ENCODE peak calls at places on chromosomes 1 and 21, in nine cellular contexts. One of them, this sample, is unnamed.

GRCh38 chr1:151855997-151856396 is 2.5 kb upstream of the THEM5 start:
- DNase-seq in astrocyte of the cerebellum: no peak
- DNase-seq in epithelial cell of esophagus: no peak
- DNase-seq in dorsolateral prefrontal cortex: no peak
- DNase-seq in heart left ventricle: no peak
- DNase-seq in fibroblast of mammary gland: no peak
- DNase-seq in astrocyte of the spinal cord: no peak
- DNase-seq in thoracic aorta: no peak
- DNase-seq in cardiac fibroblast: no peak
- DNase-seq in this sample: no peak

GRCh38 chr1:172147541-172147940 is 272.9 kb upstream of the C1orf105 start:
- DNase-seq in thoracic aorta: no peak
- DNase-seq in heart left ventricle: no peak
- DNase-seq in dorsolateral prefrontal cortex: no peak
- DNase-seq in fibroblast of mammary gland: peak
- DNase-seq in cardiac fibroblast: peak
- DNase-seq in epithelial cell of esophagus: peak
- DNase-seq in astrocyte of the spinal cord: no peak
- DNase-seq in astrocyte of the cerebellum: no peak
- DNase-seq in this sample: no peak

GRCh38 chr1:21830792-21831453 is 18.9 kb downstream of the LDLRAD2 start:
- DNase-seq in fibroblast of mammary gland: no peak
- DNase-seq in astrocyte of the spinal cord: no peak
- DNase-seq in thoracic aorta: no peak
- DNase-seq in epithelial cell of esophagus: no peak
- DNase-seq in heart left ventricle: no peak
- DNase-seq in dorsolateral prefrontal cortex: no peak
- DNase-seq in cardiac fibroblast: no peak
- DNase-seq in astrocyte of the cerebellum: no peak
- DNase-seq in this sample: no peak

GRCh38 chr1:59105548-59106507 is 191.1 kb upstream of the FGGY start:
- DNase-seq in epithelial cell of esophagus: no peak
- DNase-seq in heart left ventricle: peak
- DNase-seq in dorsolateral prefrontal cortex: no peak
- DNase-seq in astrocyte of the cerebellum: no peak
- DNase-seq in astrocyte of the spinal cord: no peak
- DNase-seq in thoracic aorta: no peak
- DNase-seq in cardiac fibroblast: peak
- DNase-seq in fibroblast of mammary gland: peak
- DNase-seq in this sample: peak

GRCh38 chr1:184882649-184883303 is 91.5 kb downstream of the NIBAN1 start:
- DNase-seq in astrocyte of the cerebellum: no peak
- DNase-seq in astrocyte of the spinal cord: no peak
- DNase-seq in heart left ventricle: peak
- DNase-seq in thoracic aorta: no peak
- DNase-seq in dorsolateral prefrontal cortex: no peak
- DNase-seq in fibroblast of mammary gland: no peak
- DNase-seq in epithelial cell of esophagus: peak
- DNase-seq in cardiac fibroblast: peak
- DNase-seq in this sample: no peak

GRCh38 chr1:63732666-63733065 is 41.2 kb upstream of the ROR1 start:
- DNase-seq in astrocyte of the spinal cord: peak
- DNase-seq in astrocyte of the cerebellum: no peak
- DNase-seq in cardiac fibroblast: peak
- DNase-seq in heart left ventricle: no peak
- DNase-seq in thoracic aorta: no peak
- DNase-seq in epithelial cell of esophagus: peak
- DNase-seq in fibroblast of mammary gland: peak
- DNase-seq in dorsolateral prefrontal cortex: no peak
- DNase-seq in this sample: no peak

GRCh38 chr1:59994302-59995198 is 68.0 kb upstream of the CYP2J2 start:
- DNase-seq in epithelial cell of esophagus: no peak
- DNase-seq in dorsolateral prefrontal cortex: no peak
- DNase-seq in fibroblast of mammary gland: peak
- DNase-seq in thoracic aorta: peak
- DNase-seq in cardiac fibroblast: peak
- DNase-seq in astrocyte of the cerebellum: peak
- DNase-seq in astrocyte of the spinal cord: peak
- DNase-seq in heart left ventricle: peak
- DNase-seq in this sample: peak

GRCh38 chr1:204723131-204723787 is 37.7 kb upstream of the LRRN2 start:
- DNase-seq in astrocyte of the cerebellum: no peak
- DNase-seq in cardiac fibroblast: no peak
- DNase-seq in thoracic aorta: no peak
- DNase-seq in fibroblast of mammary gland: no peak
- DNase-seq in epithelial cell of esophagus: no peak
- DNase-seq in heart left ventricle: no peak
- DNase-seq in astrocyte of the spinal cord: no peak
- DNase-seq in dorsolateral prefrontal cortex: peak
- DNase-seq in this sample: no peak

GRCh38 chr1:48999321-48999720 is 222.6 kb upstream of the BEND5 start:
- DNase-seq in astrocyte of the spinal cord: no peak
- DNase-seq in cardiac fibroblast: no peak
- DNase-seq in fibroblast of mammary gland: no peak
- DNase-seq in astrocyte of the cerebellum: no peak
- DNase-seq in thoracic aorta: no peak
- DNase-seq in dorsolateral prefrontal cortex: no peak
- DNase-seq in heart left ventricle: no peak
- DNase-seq in epithelial cell of esophagus: no peak
- DNase-seq in this sample: no peak

GRCh38 chr1:99603699-99604595 is 42.0 kb upstream of the PALMD start:
- DNase-seq in dorsolateral prefrontal cortex: no peak
- DNase-seq in fibroblast of mammary gland: no peak
- DNase-seq in astrocyte of the spinal cord: peak
- DNase-seq in cardiac fibroblast: peak
- DNase-seq in heart left ventricle: no peak
- DNase-seq in epithelial cell of esophagus: no peak
- DNase-seq in astrocyte of the cerebellum: no peak
- DNase-seq in thoracic aorta: no peak
- DNase-seq in this sample: no peak

GRCh38 chr1:162371611-162372010 is 5.0 kb downstream of the SPATA46 start:
- DNase-seq in astrocyte of the spinal cord: peak
- DNase-seq in astrocyte of the cerebellum: peak
- DNase-seq in heart left ventricle: no peak
- DNase-seq in cardiac fibroblast: peak
- DNase-seq in thoracic aorta: no peak
- DNase-seq in epithelial cell of esophagus: peak
- DNase-seq in fibroblast of mammary gland: no peak
- DNase-seq in dorsolateral prefrontal cortex: no peak
- DNase-seq in this sample: no peak

GRCh38 chr1:156148236-156148635 is 5.1 kb upstream of the SEMA4A start:
- DNase-seq in fibroblast of mammary gland: no peak
- DNase-seq in heart left ventricle: no peak
- DNase-seq in dorsolateral prefrontal cortex: no peak
- DNase-seq in astrocyte of the spinal cord: no peak
- DNase-seq in cardiac fibroblast: no peak
- DNase-seq in astrocyte of the cerebellum: no peak
- DNase-seq in epithelial cell of esophagus: no peak
- DNase-seq in thoracic aorta: no peak
- DNase-seq in this sample: no peak

GRCh38 chr1:204031098-204031710 is 41.7 kb upstream of the SOX13 start:
- DNase-seq in dorsolateral prefrontal cortex: no peak
- DNase-seq in fibroblast of mammary gland: no peak
- DNase-seq in astrocyte of the spinal cord: peak
- DNase-seq in astrocyte of the cerebellum: peak
- DNase-seq in thoracic aorta: no peak
- DNase-seq in epithelial cell of esophagus: no peak
- DNase-seq in heart left ventricle: no peak
- DNase-seq in cardiac fibroblast: no peak
- DNase-seq in this sample: no peak

GRCh38 chr1:38014171-38014570 is 1.6 kb downstream of the UTP11 start:
- DNase-seq in epithelial cell of esophagus: no peak
- DNase-seq in astrocyte of the spinal cord: no peak
- DNase-seq in dorsolateral prefrontal cortex: no peak
- DNase-seq in astrocyte of the cerebellum: no peak
- DNase-seq in heart left ventricle: no peak
- DNase-seq in fibroblast of mammary gland: no peak
- DNase-seq in thoracic aorta: no peak
- DNase-seq in cardiac fibroblast: no peak
- DNase-seq in this sample: no peak

GRCh38 chr1:38013027-38013588 is 574 bp downstream of the UTP11 start:
- DNase-seq in heart left ventricle: no peak
- DNase-seq in fibroblast of mammary gland: peak
- DNase-seq in astrocyte of the spinal cord: peak
- DNase-seq in astrocyte of the cerebellum: no peak
- DNase-seq in epithelial cell of esophagus: peak
- DNase-seq in thoracic aorta: no peak
- DNase-seq in cardiac fibroblast: peak
- DNase-seq in dorsolateral prefrontal cortex: no peak
- DNase-seq in this sample: peak

GRCh38 chr1:38018864-38019343 is 6.4 kb downstream of the UTP11 start:
- DNase-seq in astrocyte of the spinal cord: peak
- DNase-seq in dorsolateral prefrontal cortex: no peak
- DNase-seq in cardiac fibroblast: peak
- DNase-seq in astrocyte of the cerebellum: no peak
- DNase-seq in heart left ventricle: no peak
- DNase-seq in epithelial cell of esophagus: no peak
- DNase-seq in thoracic aorta: no peak
- DNase-seq in fibroblast of mammary gland: peak
- DNase-seq in this sample: no peak

GRCh38 chr1:38015978-38016640 is 3.6 kb downstream of the UTP11 start:
- DNase-seq in fibroblast of mammary gland: no peak
- DNase-seq in astrocyte of the cerebellum: no peak
- DNase-seq in epithelial cell of esophagus: no peak
- DNase-seq in cardiac fibroblast: peak
- DNase-seq in heart left ventricle: peak
- DNase-seq in thoracic aorta: no peak
- DNase-seq in astrocyte of the spinal cord: no peak
- DNase-seq in dorsolateral prefrontal cortex: no peak
- DNase-seq in this sample: no peak

GRCh38 chr1:38014724-38015424 is 2.3 kb downstream of the UTP11 start:
- DNase-seq in dorsolateral prefrontal cortex: no peak
- DNase-seq in epithelial cell of esophagus: no peak
- DNase-seq in cardiac fibroblast: no peak
- DNase-seq in astrocyte of the spinal cord: no peak
- DNase-seq in thoracic aorta: no peak
- DNase-seq in fibroblast of mammary gland: no peak
- DNase-seq in heart left ventricle: no peak
- DNase-seq in astrocyte of the cerebellum: no peak
- DNase-seq in this sample: no peak
- H3K4me3 ChIP-seq in dorsolateral prefrontal cortex: no peak
- H3K4me3 ChIP-seq in epithelial cell of esophagus: no peak
- H3K4me3 ChIP-seq in cardiac fibroblast: no peak
- H3K4me3 ChIP-seq in astrocyte of the spinal cord: no peak
- H3K4me3 ChIP-seq in thoracic aorta: no peak
- H3K4me3 ChIP-seq in fibroblast of mammary gland: no peak
- H3K4me3 ChIP-seq in heart left ventricle: no peak
- H3K4me3 ChIP-seq in astrocyte of the cerebellum: no peak
- H3K4me3 ChIP-seq in this sample: no peak

GRCh38 chr21:39611547-39612190 is 1.1 kb upstream of the B3GALT5 start:
- DNase-seq in cardiac fibroblast: no peak
- DNase-seq in astrocyte of the cerebellum: no peak
- DNase-seq in heart left ventricle: no peak
- DNase-seq in epithelial cell of esophagus: no peak
- DNase-seq in fibroblast of mammary gland: no peak
- DNase-seq in thoracic aorta: no peak
- DNase-seq in dorsolateral prefrontal cortex: no peak
- DNase-seq in astrocyte of the spinal cord: no peak
- DNase-seq in this sample: no peak

GRCh38 chr21:39613029-39613934 is 542 bp downstream of the B3GALT5 start:
- DNase-seq in dorsolateral prefrontal cortex: no peak
- DNase-seq in cardiac fibroblast: no peak
- DNase-seq in astrocyte of the cerebellum: no peak
- DNase-seq in thoracic aorta: no peak
- DNase-seq in heart left ventricle: no peak
- DNase-seq in fibroblast of mammary gland: no peak
- DNase-seq in epithelial cell of esophagus: no peak
- DNase-seq in astrocyte of the spinal cord: peak
- DNase-seq in this sample: no peak

GRCh38 chr21:39612233-39613028 is at the start of gene B3GALT5:
- DNase-seq in epithelial cell of esophagus: peak
- DNase-seq in cardiac fibroblast: no peak
- DNase-seq in astrocyte of the cerebellum: no peak
- DNase-seq in thoracic aorta: no peak
- DNase-seq in dorsolateral prefrontal cortex: peak
- DNase-seq in fibroblast of mammary gland: peak
- DNase-seq in heart left ventricle: no peak
- DNase-seq in astrocyte of the spinal cord: peak
- DNase-seq in this sample: no peak

GRCh38 chr21:39616373-39616772 is 3.6 kb downstream of the B3GALT5 start:
- DNase-seq in astrocyte of the spinal cord: no peak
- DNase-seq in thoracic aorta: no peak
- DNase-seq in astrocyte of the cerebellum: no peak
- DNase-seq in fibroblast of mammary gland: no peak
- DNase-seq in epithelial cell of esophagus: no peak
- DNase-seq in heart left ventricle: no peak
- DNase-seq in cardiac fibroblast: no peak
- DNase-seq in dorsolateral prefrontal cortex: no peak
- DNase-seq in this sample: no peak

GRCh38 chr21:39610705-39611104 is 2.0 kb upstream of the B3GALT5 start:
- DNase-seq in thoracic aorta: no peak
- DNase-seq in cardiac fibroblast: no peak
- DNase-seq in astrocyte of the spinal cord: peak
- DNase-seq in fibroblast of mammary gland: no peak
- DNase-seq in epithelial cell of esophagus: no peak
- DNase-seq in heart left ventricle: no peak
- DNase-seq in astrocyte of the cerebellum: no peak
- DNase-seq in dorsolateral prefrontal cortex: no peak
- DNase-seq in this sample: no peak
- H3K4me3 ChIP-seq in thoracic aorta: no peak
- H3K4me3 ChIP-seq in cardiac fibroblast: no peak
- H3K4me3 ChIP-seq in astrocyte of the spinal cord: no peak
- H3K4me3 ChIP-seq in fibroblast of mammary gland: no peak
- H3K4me3 ChIP-seq in epithelial cell of esophagus: no peak
- H3K4me3 ChIP-seq in heart left ventricle: no peak
- H3K4me3 ChIP-seq in astrocyte of the cerebellum: no peak
- H3K4me3 ChIP-seq in dorsolateral prefrontal cortex: no peak
- H3K4me3 ChIP-seq in this sample: no peak

GRCh38 chr21:45102391-45102932 is 28.1 kb downstream of the ADARB1 start:
- DNase-seq in fibroblast of mammary gland: peak
- DNase-seq in epithelial cell of esophagus: peak
- DNase-seq in thoracic aorta: no peak
- DNase-seq in astrocyte of the spinal cord: no peak
- DNase-seq in cardiac fibroblast: peak
- DNase-seq in astrocyte of the cerebellum: no peak
- DNase-seq in heart left ventricle: no peak
- DNase-seq in dorsolateral prefrontal cortex: no peak
- DNase-seq in this sample: no peak
- H3K4me3 ChIP-seq in fibroblast of mammary gland: no peak
- H3K4me3 ChIP-seq in epithelial cell of esophagus: no peak
- H3K4me3 ChIP-seq in thoracic aorta: peak
- H3K4me3 ChIP-seq in astrocyte of the spinal cord: no peak
- H3K4me3 ChIP-seq in cardiac fibroblast: no peak
- H3K4me3 ChIP-seq in astrocyte of the cerebellum: no peak
- H3K4me3 ChIP-seq in heart left ventricle: no peak
- H3K4me3 ChIP-seq in dorsolateral prefrontal cortex: no peak
- H3K4me3 ChIP-seq in this sample: no peak

DNA sequence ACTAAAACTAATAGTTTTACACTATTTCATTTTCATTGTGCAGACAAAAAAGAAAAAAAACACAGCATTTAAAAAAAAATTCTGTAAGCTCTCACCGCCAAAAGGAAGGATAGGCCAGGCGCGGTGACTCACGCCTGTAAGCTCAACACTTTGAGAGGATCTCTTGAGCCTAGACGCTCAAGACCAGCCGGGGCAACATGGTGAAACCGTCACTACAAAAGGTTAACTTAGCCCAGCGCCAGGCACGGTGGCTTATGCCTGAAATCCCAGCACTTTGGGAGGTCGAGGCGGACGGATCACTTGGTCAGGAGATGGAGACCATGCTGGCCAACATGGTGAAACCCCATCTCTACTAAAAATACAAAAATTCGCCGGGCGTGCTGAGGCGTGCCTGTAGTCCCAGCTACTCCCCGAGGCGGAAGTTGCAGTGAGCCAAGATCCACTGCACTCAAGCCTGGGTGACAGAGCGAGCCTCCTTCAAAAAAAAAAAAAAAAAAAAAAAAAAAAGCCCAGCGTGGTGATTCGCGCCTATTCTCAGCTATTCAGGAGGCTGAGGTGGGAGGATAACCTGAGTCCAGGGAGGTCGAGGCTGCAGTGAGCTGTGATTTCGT is 14.3 kb upstream of the SPEN start:
- DNase-seq in heart left ventricle: peak
- DNase-seq in astrocyte of the spinal cord: no peak
- DNase-seq in epithelial cell of esophagus: peak
- DNase-seq in astrocyte of the cerebellum: no peak
- DNase-seq in thoracic aorta: no peak
- DNase-seq in dorsolateral prefrontal cortex: no peak
- DNase-seq in cardiac fibroblast: peak
- DNase-seq in fibroblast of mammary gland: peak
- DNase-seq in this sample: no peak
- H3K4me3 ChIP-seq in heart left ventricle: peak
- H3K4me3 ChIP-seq in astrocyte of the spinal cord: peak
- H3K4me3 ChIP-seq in epithelial cell of esophagus: peak
- H3K4me3 ChIP-seq in astrocyte of the cerebellum: peak
- H3K4me3 ChIP-seq in thoracic aorta: peak
- H3K4me3 ChIP-seq in dorsolateral prefrontal cortex: peak
- H3K4me3 ChIP-seq in cardiac fibroblast: peak
- H3K4me3 ChIP-seq in fibroblast of mammary gland: peak
- H3K4me3 ChIP-seq in this sample: peak